ENCODE peak calls at places on chromosomes 5 and 9, in seven cellular contexts. X is SK-N-SH, Q is NT2/D1, R is HCT116, J is HepG2, F is H1, U is GM12878. T is an unnamed sample.

GRCh38 chr5:2805080-2805479 is 53.6 kb upstream of the IRX2 start:
- DNase-seq in X (no peak), Q (peak; percentile 2), R (no peak), J (no peak), F (peak; percentile 36), U (no peak), T (no peak)

GRCh38 chr9:68704804-68705635 is at the start of gene PIP5K1B:
- DNase-seq in X (peak; percentile 47), Q (peak; percentile 70), R (no peak), J (peak; percentile 70), F (no peak), U (no peak), T (peak; percentile 69)

GRCh38 chr5:172764861-172765765 is 5.9 kb downstream of the DUSP1 start:
- DNase-seq in X (peak; percentile 93), Q (peak; percentile 81), R (peak; percentile 98), J (peak; percentile 99), F (peak; percentile 82), U (peak; percentile 83), T (peak; percentile 88)

GRCh38 chr9:131227112-131228058 is 48.9 kb downstream of the FAM78A start:
- DNase-seq in X (peak; percentile 50), Q (no peak), R (no peak), J (no peak), F (no peak), U (no peak), T (no peak)

GRCh38 chr5:5040712-5041111 is 99.4 kb upstream of the ADAMTS16 start:
- DNase-seq in X (no peak), Q (no peak), R (no peak), J (peak; percentile 16), F (no peak), U (no peak), T (no peak)

GRCh38 chr9:135903358-135903656 is 4.0 kb downstream of the CAMSAP1 start:
- DNase-seq in X (no peak), Q (no peak), R (no peak), J (no peak), F (no peak), U (no peak), T (no peak)

GRCh38 chr5:73448451-73449136 is at the start of gene FOXD1:
- DNase-seq in X (peak; percentile 80), Q (no peak), R (peak; percentile 92), J (peak; percentile 32), F (no peak), U (no peak), T (peak; percentile 78)

GRCh38 chr5:125992050-125992449 is 431.2 kb upstream of the GRAMD2B start:
- DNase-seq in X (no peak), Q (no peak), R (no peak), J (no peak), F (no peak), U (no peak), T (no peak)

GRCh38 chr5:79956173-79956670 is 34.8 kb downstream of the MTX3 start:
- DNase-seq in X (no peak), Q (no peak), R (peak; percentile 8), J (no peak), F (no peak), U (no peak), T (no peak)

GRCh38 chr5:74120585-74120984 is 494.6 kb downstream of the ARHGEF28 start:
- DNase-seq in X (no peak), Q (no peak), R (no peak), J (no peak), F (no peak), U (no peak), T (no peak)

GRCh38 chr9:137303031-137303892 is 1.2 kb upstream of the NRARP start:
- DNase-seq in X (peak; percentile 20), Q (no peak), R (no peak), J (no peak), F (no peak), U (no peak), T (no peak)

GRCh38 chr5:138543730-138544104 is 681 bp upstream of the ETF1 start:
- DNase-seq in X (peak; percentile 63), Q (no peak), R (no peak), J (no peak), F (no peak), U (no peak), T (no peak)

GRCh38 chr9:119333507-119334229 is 35.6 kb downstream of the BRINP1 start:
- DNase-seq in X (no peak), Q (peak; percentile 74), R (no peak), J (no peak), F (no peak), U (no peak), T (no peak)

GRCh38 chr5:150488519-150489357 is 19.2 kb upstream of the NDST1 start:
- DNase-seq in X (no peak), Q (no peak), R (no peak), J (no peak), F (no peak), U (no peak), T (peak; percentile 73)

GRCh38 chr5:143064207-143064606 is 294.0 kb downstream of the ARHGAP26 start:
- DNase-seq in X (no peak), Q (no peak), R (no peak), J (no peak), F (no peak), U (no peak), T (no peak)

GRCh38 chr5:159101689-159102088 is 2.0 kb upstream of the EBF1 start:
- DNase-seq in X (no peak), Q (no peak), R (no peak), J (no peak), F (no peak), U (no peak), T (no peak)

GRCh38 chr9:110143969-110144545 is 63.9 kb downstream of the C9orf152 start:
- DNase-seq in X (no peak), Q (no peak), R (no peak), J (no peak), F (no peak), U (no peak), T (no peak)

GRCh38 chr9:127877566-127877998 is at the start of gene AK1:
- DNase-seq in X (peak; percentile 91), Q (no peak), R (no peak), J (no peak), F (no peak), U (no peak), T (peak; percentile 80)

GRCh38 chr9:2560175-2560574 is 61.4 kb upstream of the VLDLR start:
- DNase-seq in X (no peak), Q (no peak), R (no peak), J (no peak), F (no peak), U (no peak), T (no peak)

GRCh38 chr5:39446231-39446630 is 21.5 kb upstream of the DAB2 start:
- DNase-seq in X (no peak), Q (no peak), R (no peak), J (no peak), F (no peak), U (no peak), T (no peak)

GRCh38 chr9:109253637-109254284 is 67.1 kb downstream of the EPB41L4B start:
- DNase-seq in X (no peak), Q (no peak), R (peak; percentile 64), J (no peak), F (no peak), U (no peak), T (no peak)

GRCh38 chr5:96487859-96488258 is 54.8 kb upstream of the PCSK1 start:
- DNase-seq in X (no peak), Q (no peak), R (no peak), J (no peak), F (no peak), U (no peak), T (no peak)

DNA sequence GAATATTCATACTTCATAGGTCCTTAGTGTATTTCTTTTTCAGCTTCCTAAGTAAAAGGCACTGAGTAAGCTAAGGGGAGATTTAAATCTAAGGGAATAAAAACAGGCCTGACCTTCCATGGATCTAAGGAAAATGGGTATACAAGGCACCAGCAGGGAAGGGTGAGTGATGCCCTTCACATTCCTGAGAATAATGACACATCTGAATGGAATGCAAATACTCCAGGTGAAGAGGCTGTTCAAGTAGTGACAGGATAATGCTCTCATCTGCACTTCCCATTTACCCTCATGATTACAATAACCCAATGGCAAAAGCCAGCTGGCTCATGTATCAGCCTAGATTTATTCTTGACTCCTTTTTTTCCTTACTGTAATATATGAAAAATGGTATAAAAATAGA is 216.2 kb upstream of the ACTBL2 start:
- DNase-seq in X (no peak), Q (peak; percentile 27), R (peak; percentile 76), J (peak; percentile 42), F (peak; percentile 23), U (no peak), T (no peak)
- TF ChIP-seq YY1 in X (no peak), Q (no peak), R (no peak), J (no peak), F (no peak), U (no peak), T (no peak)

DNA sequence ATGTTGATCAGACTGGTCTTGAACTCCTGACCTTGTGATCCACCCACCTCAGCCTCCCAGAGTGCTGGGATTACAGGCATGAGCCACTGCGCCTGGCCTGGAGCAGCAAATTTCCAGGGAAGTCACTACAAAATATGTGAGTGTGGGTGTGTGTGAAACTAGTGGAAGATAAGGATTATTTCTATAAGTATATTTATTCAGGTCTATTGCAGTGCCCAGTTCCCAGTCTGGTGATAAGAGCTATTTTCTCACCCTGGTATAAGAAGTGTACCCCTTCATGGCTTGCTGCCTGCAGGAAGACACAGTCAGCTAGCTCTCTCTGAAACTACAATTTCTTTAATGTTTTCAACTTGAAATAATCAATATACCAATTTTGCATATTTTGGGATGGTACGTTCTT is 37.1 kb downstream of the TARS1 start:
- DNase-seq in X (no peak), Q (no peak), R (no peak), J (no peak), F (no peak), U (no peak), T (no peak)
- TF ChIP-seq YY1 in X (no peak), Q (no peak), R (no peak), J (no peak), F (no peak), U (no peak), T (no peak)

DNA sequence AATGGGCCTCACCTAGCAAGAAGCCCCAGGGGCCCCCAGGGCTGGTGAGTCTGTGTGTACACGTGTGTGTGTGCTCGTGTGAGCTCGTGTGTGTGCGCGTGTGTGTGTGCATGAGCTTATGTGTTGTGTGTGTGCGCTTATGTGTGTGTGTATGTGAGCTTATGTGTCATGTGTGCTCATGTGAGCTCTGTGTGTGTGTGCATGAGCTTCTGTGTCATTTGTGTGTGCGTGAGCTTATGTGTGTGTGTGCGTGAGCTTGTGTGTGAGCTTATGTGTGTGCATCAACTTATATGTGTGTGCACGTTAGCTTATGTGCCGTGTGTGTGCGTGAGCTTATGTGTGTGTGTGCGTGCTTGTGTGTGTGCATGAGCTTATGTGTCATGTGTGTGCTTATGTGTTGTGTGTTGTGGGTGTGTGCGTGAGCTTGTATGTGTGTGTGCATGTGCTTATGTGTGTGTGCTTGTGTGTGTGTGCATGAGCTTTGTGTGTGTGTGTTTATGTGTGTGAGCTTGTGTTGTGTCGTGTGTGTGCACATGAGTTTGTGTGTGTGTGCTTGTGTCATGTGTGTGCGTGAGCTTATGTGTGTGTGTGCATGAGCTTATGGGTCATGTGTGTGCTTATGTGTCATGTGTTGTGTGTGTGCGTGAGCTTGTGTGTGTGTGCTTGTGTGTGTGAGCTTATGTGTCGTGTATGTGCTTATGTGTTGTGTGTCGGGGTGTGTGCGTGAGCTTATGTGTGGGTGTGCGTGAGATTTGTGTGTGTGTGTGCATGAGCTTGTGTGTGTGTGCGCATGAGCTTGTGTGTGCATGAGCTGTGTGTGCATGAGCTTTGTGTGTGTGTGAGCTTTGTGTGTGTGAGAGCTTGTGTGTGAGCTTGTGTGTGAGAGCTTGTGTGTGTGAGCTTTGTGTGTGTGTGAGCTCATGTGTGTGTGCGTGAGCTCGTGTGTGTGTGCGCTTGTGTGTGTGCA is 16.7 kb upstream of the SLC2A6 start:
- DNase-seq in X (no peak), Q (no peak), R (no peak), J (no peak), F (no peak), U (no peak), T (no peak)
- TF ChIP-seq YY1 in X (no peak), Q (no peak), R (no peak), J (no peak), F (no peak), U (no peak), T (no peak)

GRCh38 chr5:151718653-151719052 is 31.9 kb upstream of the SPARC start:
- DNase-seq in X (no peak), Q (no peak), R (no peak), J (no peak), F (no peak), U (no peak), T (no peak)
- TF ChIP-seq YY1 in X (no peak), Q (no peak), R (no peak), J (no peak), F (no peak), U (no peak), T (no peak)